ENCODE peak calls at places on chromosomes 11 and 22, in nine cellular contexts. One of them, this sample, is unnamed.

GRCh38 chr11:47889714-47890441 is 41.7 kb upstream of the NUP160 start:
- DNase-seq in RWPE1: no peak
- DNase-seq in sigmoid colon: no peak
- DNase-seq in CD8-positive, alpha-beta T cell: no peak
- DNase-seq in A673: no peak
- DNase-seq in neuronal stem cell: no peak
- DNase-seq in WERI-Rb-1: no peak
- DNase-seq in OCI-LY7: no peak
- DNase-seq in GM12878: no peak
- DNase-seq in this sample: no peak

GRCh38 chr22:49462795-49463194 is 364.9 kb downstream of the BRD1 start:
- DNase-seq in RWPE1: no peak
- DNase-seq in sigmoid colon: no peak
- DNase-seq in CD8-positive, alpha-beta T cell: no peak
- DNase-seq in A673: peak; percentile 30
- DNase-seq in neuronal stem cell: no peak
- DNase-seq in WERI-Rb-1: no peak
- DNase-seq in OCI-LY7: no peak
- DNase-seq in GM12878: no peak
- DNase-seq in this sample: no peak

GRCh38 chr22:39392341-39392948 is 7.1 kb upstream of the TAB1 start:
- DNase-seq in RWPE1: no peak
- DNase-seq in sigmoid colon: no peak
- DNase-seq in CD8-positive, alpha-beta T cell: no peak
- DNase-seq in A673: no peak
- DNase-seq in neuronal stem cell: no peak
- DNase-seq in WERI-Rb-1: no peak
- DNase-seq in OCI-LY7: no peak
- DNase-seq in GM12878: no peak
- DNase-seq in this sample: no peak

GRCh38 chr11:46308632-46309419 is 31.4 kb downstream of the CREB3L1 start:
- DNase-seq in RWPE1: peak; percentile 74
- DNase-seq in sigmoid colon: peak; percentile 91
- DNase-seq in CD8-positive, alpha-beta T cell: peak; percentile 22
- DNase-seq in A673: peak; percentile 89
- DNase-seq in neuronal stem cell: peak; percentile 60
- DNase-seq in WERI-Rb-1: peak; percentile 81
- DNase-seq in OCI-LY7: peak; percentile 70
- DNase-seq in GM12878: no peak
- DNase-seq in this sample: no peak

GRCh38 chr22:38126928-38127668 is 16.6 kb upstream of the BAIAP2L2 start:
- DNase-seq in RWPE1: no peak
- DNase-seq in sigmoid colon: no peak
- DNase-seq in CD8-positive, alpha-beta T cell: no peak
- DNase-seq in A673: no peak
- DNase-seq in neuronal stem cell: no peak
- DNase-seq in WERI-Rb-1: peak; percentile 85
- DNase-seq in OCI-LY7: no peak
- DNase-seq in GM12878: no peak
- DNase-seq in this sample: no peak

GRCh38 chr11:33663121-33663520 is 37.5 kb downstream of the C11orf91 start:
- DNase-seq in RWPE1: no peak
- DNase-seq in sigmoid colon: no peak
- DNase-seq in CD8-positive, alpha-beta T cell: no peak
- DNase-seq in A673: no peak
- DNase-seq in neuronal stem cell: no peak
- DNase-seq in WERI-Rb-1: no peak
- DNase-seq in OCI-LY7: no peak
- DNase-seq in GM12878: no peak
- DNase-seq in this sample: no peak

GRCh38 chr11:75142714-75143419 is 8.0 kb upstream of the SLCO2B1 start:
- DNase-seq in RWPE1: peak; percentile 96
- DNase-seq in sigmoid colon: peak; percentile 88
- DNase-seq in CD8-positive, alpha-beta T cell: no peak
- DNase-seq in A673: peak; percentile 98
- DNase-seq in neuronal stem cell: no peak
- DNase-seq in WERI-Rb-1: peak; percentile 41
- DNase-seq in OCI-LY7: peak; percentile 83
- DNase-seq in GM12878: peak; percentile 55
- DNase-seq in this sample: peak; percentile 69

GRCh38 chr11:76693791-76694190 is 23.2 kb upstream of the LRRC32 start:
- DNase-seq in RWPE1: no peak
- DNase-seq in sigmoid colon: no peak
- DNase-seq in CD8-positive, alpha-beta T cell: no peak
- DNase-seq in A673: no peak
- DNase-seq in neuronal stem cell: no peak
- DNase-seq in WERI-Rb-1: no peak
- DNase-seq in OCI-LY7: no peak
- DNase-seq in GM12878: no peak
- DNase-seq in this sample: no peak

GRCh38 chr11:13291794-13292193 is 14.2 kb downstream of the BMAL1 start:
- DNase-seq in RWPE1: no peak
- DNase-seq in sigmoid colon: no peak
- DNase-seq in CD8-positive, alpha-beta T cell: no peak
- DNase-seq in A673: no peak
- DNase-seq in neuronal stem cell: no peak
- DNase-seq in WERI-Rb-1: no peak
- DNase-seq in OCI-LY7: no peak
- DNase-seq in GM12878: no peak
- DNase-seq in this sample: no peak

GRCh38 chr22:23251445-23252093 is 71.3 kb downstream of the BCR start:
- DNase-seq in RWPE1: peak; percentile 38
- DNase-seq in sigmoid colon: no peak
- DNase-seq in CD8-positive, alpha-beta T cell: no peak
- DNase-seq in A673: no peak
- DNase-seq in neuronal stem cell: no peak
- DNase-seq in WERI-Rb-1: peak; percentile 76
- DNase-seq in OCI-LY7: no peak
- DNase-seq in GM12878: no peak
- DNase-seq in this sample: no peak

GRCh38 chr22:39664485-39665200 is 94.1 kb downstream of the CACNA1I start:
- DNase-seq in RWPE1: no peak
- DNase-seq in sigmoid colon: no peak
- DNase-seq in CD8-positive, alpha-beta T cell: no peak
- DNase-seq in A673: no peak
- DNase-seq in neuronal stem cell: peak; percentile 62
- DNase-seq in WERI-Rb-1: peak; percentile 31
- DNase-seq in OCI-LY7: no peak
- DNase-seq in GM12878: no peak
- DNase-seq in this sample: no peak

GRCh38 chr11:86473991-86474833 is 99.5 kb downstream of the CCDC81 start:
- DNase-seq in RWPE1: peak; percentile 45
- DNase-seq in sigmoid colon: no peak
- DNase-seq in CD8-positive, alpha-beta T cell: no peak
- DNase-seq in A673: no peak
- DNase-seq in neuronal stem cell: no peak
- DNase-seq in WERI-Rb-1: no peak
- DNase-seq in OCI-LY7: no peak
- DNase-seq in GM12878: no peak
- DNase-seq in this sample: no peak

GRCh38 chr11:13068211-13068610 is 59.1 kb downstream of the RASSF10 start:
- DNase-seq in RWPE1: no peak
- DNase-seq in sigmoid colon: no peak
- DNase-seq in CD8-positive, alpha-beta T cell: no peak
- DNase-seq in A673: no peak
- DNase-seq in neuronal stem cell: no peak
- DNase-seq in WERI-Rb-1: no peak
- DNase-seq in OCI-LY7: no peak
- DNase-seq in GM12878: no peak
- DNase-seq in this sample: no peak

GRCh38 chr11:14308114-14308896 is 50.7 kb downstream of the RRAS2 start:
- DNase-seq in RWPE1: peak; percentile 54
- DNase-seq in sigmoid colon: no peak
- DNase-seq in CD8-positive, alpha-beta T cell: no peak
- DNase-seq in A673: peak; percentile 67
- DNase-seq in neuronal stem cell: no peak
- DNase-seq in WERI-Rb-1: no peak
- DNase-seq in OCI-LY7: peak; percentile 39
- DNase-seq in GM12878: no peak
- DNase-seq in this sample: no peak

GRCh38 chr11:69275178-69275577 is 18.8 kb upstream of the MYEOV start:
- DNase-seq in RWPE1: no peak
- DNase-seq in sigmoid colon: no peak
- DNase-seq in CD8-positive, alpha-beta T cell: no peak
- DNase-seq in A673: no peak
- DNase-seq in neuronal stem cell: no peak
- DNase-seq in WERI-Rb-1: no peak
- DNase-seq in OCI-LY7: no peak
- DNase-seq in GM12878: no peak
- DNase-seq in this sample: no peak

GRCh38 chr11:69274531-69275016 is 19.4 kb upstream of the MYEOV start:
- DNase-seq in RWPE1: peak; percentile 91
- DNase-seq in sigmoid colon: no peak
- DNase-seq in CD8-positive, alpha-beta T cell: no peak
- DNase-seq in A673: no peak
- DNase-seq in neuronal stem cell: no peak
- DNase-seq in WERI-Rb-1: no peak
- DNase-seq in OCI-LY7: no peak
- DNase-seq in GM12878: no peak
- DNase-seq in this sample: peak; percentile 92

GRCh38 chr11:69272961-69273461 is 20.9 kb upstream of the MYEOV start:
- DNase-seq in RWPE1: no peak
- DNase-seq in sigmoid colon: no peak
- DNase-seq in CD8-positive, alpha-beta T cell: no peak
- DNase-seq in A673: no peak
- DNase-seq in neuronal stem cell: no peak
- DNase-seq in WERI-Rb-1: no peak
- DNase-seq in OCI-LY7: no peak
- DNase-seq in GM12878: no peak
- DNase-seq in this sample: no peak

GRCh38 chr11:69272055-69272454 is 21.9 kb upstream of the MYEOV start:
- DNase-seq in RWPE1: no peak
- DNase-seq in sigmoid colon: no peak
- DNase-seq in CD8-positive, alpha-beta T cell: no peak
- DNase-seq in A673: no peak
- DNase-seq in neuronal stem cell: no peak
- DNase-seq in WERI-Rb-1: no peak
- DNase-seq in OCI-LY7: no peak
- DNase-seq in GM12878: no peak
- DNase-seq in this sample: no peak

DNA sequence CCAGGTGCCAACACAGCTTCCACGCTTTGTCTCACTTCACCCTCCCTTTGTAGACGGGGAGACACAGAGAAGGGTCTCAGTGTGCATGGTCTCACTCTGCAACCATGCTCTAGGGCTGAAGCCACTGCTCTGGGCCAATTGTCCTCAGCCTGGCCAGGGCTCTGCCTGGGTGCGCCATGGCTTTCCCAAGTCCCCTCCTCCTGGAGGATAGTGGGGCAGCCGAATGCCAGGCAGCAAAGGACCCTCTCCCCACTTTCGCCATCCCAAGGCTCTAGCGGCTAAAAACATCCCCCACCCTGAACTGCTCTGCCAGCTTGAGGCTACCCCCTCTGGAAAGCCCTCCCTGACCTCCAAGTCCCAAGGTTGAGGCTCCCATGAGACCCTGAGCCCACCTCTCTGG is 20.4 kb upstream of the MYEOV start:
- DNase-seq in RWPE1: no peak
- DNase-seq in sigmoid colon: no peak
- DNase-seq in CD8-positive, alpha-beta T cell: no peak
- DNase-seq in A673: no peak
- DNase-seq in neuronal stem cell: no peak
- DNase-seq in WERI-Rb-1: no peak
- DNase-seq in OCI-LY7: no peak
- DNase-seq in GM12878: no peak
- DNase-seq in this sample: no peak
- H3K27ac ChIP-seq in RWPE1: no peak overlapping the region
- H3K27ac ChIP-seq in sigmoid colon: no peak overlapping the region
- H3K27ac ChIP-seq in CD8-positive, alpha-beta T cell: no peak overlapping the region
- H3K27ac ChIP-seq in A673: no peak overlapping the region
- H3K27ac ChIP-seq in neuronal stem cell: no peak overlapping the region
- H3K27ac ChIP-seq in WERI-Rb-1: no peak overlapping the region
- H3K27ac ChIP-seq in OCI-LY7: no peak overlapping the region
- H3K27ac ChIP-seq in GM12878: no peak overlapping the region
- H3K27ac ChIP-seq in this sample: peak overlapping the region; percentile 80

DNA sequence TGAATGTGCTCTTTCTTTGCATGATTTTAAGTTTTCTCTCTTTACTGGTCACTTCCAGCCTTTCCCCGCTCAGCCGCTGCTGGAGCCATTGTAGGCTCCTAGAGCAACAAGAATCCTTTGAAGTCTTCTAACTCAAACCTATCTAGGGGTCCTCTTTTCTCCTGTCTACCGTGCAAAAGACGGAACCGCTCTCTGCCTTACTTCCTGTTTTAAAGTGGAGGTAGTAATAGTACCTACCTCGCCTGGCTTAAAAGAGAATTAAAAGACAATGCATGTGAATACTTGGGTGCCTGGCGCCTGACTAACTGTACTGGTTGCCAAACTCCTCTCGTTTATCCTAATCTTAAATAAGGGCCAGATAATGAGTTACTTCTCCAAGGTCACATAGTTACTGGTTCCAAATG is 643 bp downstream of the SAMM50 start:
- DNase-seq in RWPE1: no peak
- DNase-seq in sigmoid colon: no peak
- DNase-seq in CD8-positive, alpha-beta T cell: no peak
- DNase-seq in A673: no peak
- DNase-seq in neuronal stem cell: no peak
- DNase-seq in WERI-Rb-1: no peak
- DNase-seq in OCI-LY7: peak; percentile 63
- DNase-seq in GM12878: no peak
- DNase-seq in this sample: no peak
- H3K27ac ChIP-seq in RWPE1: peak overlapping the region; percentile 91
- H3K27ac ChIP-seq in sigmoid colon: peak overlapping the region; percentile 91
- H3K27ac ChIP-seq in CD8-positive, alpha-beta T cell: peak overlapping the region; percentile 89
- H3K27ac ChIP-seq in A673: peak overlapping the region; percentile 84
- H3K27ac ChIP-seq in neuronal stem cell: peak overlapping the region; percentile 81
- H3K27ac ChIP-seq in WERI-Rb-1: peak overlapping the region; percentile 88
- H3K27ac ChIP-seq in OCI-LY7: peak overlapping the region; percentile 49
- H3K27ac ChIP-seq in GM12878: peak overlapping the region; percentile 69
- H3K27ac ChIP-seq in this sample: peak overlapping the region; percentile 75

GRCh38 chr11:78630155-78630554 is 55.5 kb upstream of the NARS2 start:
- DNase-seq in RWPE1: no peak
- DNase-seq in sigmoid colon: no peak
- DNase-seq in CD8-positive, alpha-beta T cell: no peak
- DNase-seq in A673: no peak
- DNase-seq in neuronal stem cell: no peak
- DNase-seq in WERI-Rb-1: no peak
- DNase-seq in OCI-LY7: no peak
- DNase-seq in GM12878: no peak
- DNase-seq in this sample: no peak
- H3K27ac ChIP-seq in RWPE1: no peak overlapping the region
- H3K27ac ChIP-seq in sigmoid colon: no peak overlapping the region
- H3K27ac ChIP-seq in CD8-positive, alpha-beta T cell: no peak overlapping the region
- H3K27ac ChIP-seq in A673: no peak overlapping the region
- H3K27ac ChIP-seq in neuronal stem cell: no peak overlapping the region
- H3K27ac ChIP-seq in WERI-Rb-1: no peak overlapping the region
- H3K27ac ChIP-seq in OCI-LY7: no peak overlapping the region
- H3K27ac ChIP-seq in GM12878: no peak overlapping the region
- H3K27ac ChIP-seq in this sample: no peak overlapping the region

DNA sequence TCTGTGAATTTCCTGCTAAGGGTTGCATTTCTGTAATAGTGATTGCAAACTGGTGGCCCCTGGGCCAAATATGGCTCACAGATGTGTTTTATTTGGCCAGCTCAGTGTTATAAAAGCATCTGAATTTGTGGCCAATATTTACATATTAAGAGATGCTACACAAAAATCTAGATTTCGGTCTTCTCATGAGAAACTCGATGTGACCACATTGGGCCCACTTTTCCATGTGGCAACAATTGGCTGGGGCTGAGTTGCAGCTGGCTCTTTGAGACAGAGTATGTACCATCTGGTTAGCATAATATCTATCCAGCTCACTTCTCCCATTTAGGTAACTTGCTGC is 244.5 kb upstream of the POU2AF2 start:
- DNase-seq in RWPE1: no peak
- DNase-seq in sigmoid colon: no peak
- DNase-seq in CD8-positive, alpha-beta T cell: no peak
- DNase-seq in A673: no peak
- DNase-seq in neuronal stem cell: no peak
- DNase-seq in WERI-Rb-1: no peak
- DNase-seq in OCI-LY7: no peak
- DNase-seq in GM12878: no peak
- DNase-seq in this sample: no peak
- H3K27ac ChIP-seq in RWPE1: no peak overlapping the region
- H3K27ac ChIP-seq in sigmoid colon: no peak overlapping the region
- H3K27ac ChIP-seq in CD8-positive, alpha-beta T cell: no peak overlapping the region
- H3K27ac ChIP-seq in A673: no peak overlapping the region
- H3K27ac ChIP-seq in neuronal stem cell: no peak overlapping the region
- H3K27ac ChIP-seq in WERI-Rb-1: no peak overlapping the region
- H3K27ac ChIP-seq in OCI-LY7: no peak overlapping the region
- H3K27ac ChIP-seq in GM12878: no peak overlapping the region
- H3K27ac ChIP-seq in this sample: no peak overlapping the region

This sample was measured in epithelial cell of prostate.